ENCODE peak calls at places on chromosomes 7 and 10, in eight cellular contexts. B is GM23338, A is nephron progenitor cell, V is heart right ventricle, C is fibroblast of lung, S is HCT116, T is fibroblast of the aortic adventitia, K is RWPE1. Q is an unnamed sample.

GRCh38 chr7:7564323-7564780 is 2.3 kb upstream of the MIOS start:
- DNase-seq in V (no peak), C (peak; percentile 82), B (no peak), S (peak; percentile 89), K (peak; percentile 74), A (no peak), T (peak; percentile 43), Q (peak; percentile 41)

GRCh38 chr7:117138943-117139690 is 183.7 kb downstream of the WNT2 start:
- DNase-seq in V (no peak), T (no peak), C (no peak), A (no peak), S (no peak), B (peak; percentile 63), K (no peak), Q (no peak)

GRCh38 chr10:128704716-128705115 is 578.5 kb upstream of the MKI67 start:
- DNase-seq in C (no peak), B (no peak), T (no peak), S (no peak), K (no peak), A (no peak), V (no peak), Q (no peak)

GRCh38 chr10:69959911-69960310 is 92.7 kb upstream of the MACROH2A2 start:
- DNase-seq in S (no peak), C (no peak), V (no peak), T (no peak), B (no peak), K (no peak), A (no peak), Q (no peak)

GRCh38 chr7:127239814-127240213 is 12.9 kb downstream of the GRM8 start:
- DNase-seq in C (no peak), V (no peak), S (no peak), B (peak; percentile 65), K (no peak), A (no peak), T (no peak), Q (no peak)

GRCh38 chr7:152735443-152736004 is 24.0 kb upstream of the ACTR3B start:
- DNase-seq in C (no peak), T (no peak), K (no peak), S (no peak), A (no peak), B (no peak), V (no peak), Q (no peak)

GRCh38 chr10:71269301-71270288 is 49.5 kb upstream of the SLC29A3 start:
- DNase-seq in V (peak; percentile 37), B (peak; percentile 92), S (no peak), C (peak; percentile 59), A (peak; percentile 54), K (no peak), T (peak; percentile 73), Q (no peak)

GRCh38 chr7:121882731-121883130 is 9.8 kb downstream of the PTPRZ1 start:
- DNase-seq in B (no peak), C (no peak), A (no peak), S (no peak), K (peak; percentile 38), V (no peak), T (no peak), Q (no peak)

GRCh38 chr10:4291995-4292394 is 507.0 kb upstream of the KLF6 start:
- DNase-seq in A (no peak), S (no peak), V (no peak), B (no peak), K (no peak), C (no peak), T (peak; percentile 19), Q (no peak)

GRCh38 chr10:66242885-66243284 is 683.0 kb upstream of the LRRTM3 start:
- DNase-seq in S (no peak), C (no peak), A (no peak), V (no peak), T (no peak), B (peak; percentile 37), K (no peak), Q (no peak)

GRCh38 chr7:100818366-100818765 is 9.0 kb downstream of the EPHB4 start:
- DNase-seq in B (no peak), K (no peak), A (no peak), V (no peak), S (no peak), T (no peak), C (no peak), Q (no peak)

GRCh38 chr7:68770649-68771048 is 827.6 kb upstream of the AUTS2 start:
- DNase-seq in A (peak; percentile 13), K (no peak), B (no peak), C (no peak), T (no peak), V (peak; percentile 68), S (no peak), Q (no peak)

GRCh38 chr7:54560183-54560582 is 18.0 kb downstream of the VSTM2A start:
- DNase-seq in V (no peak), S (no peak), C (no peak), B (no peak), A (no peak), T (no peak), K (no peak), Q (no peak)

GRCh38 chr7:93427107-93427506 is 147.4 kb downstream of the CALCR start:
- DNase-seq in B (no peak), C (no peak), T (no peak), S (no peak), A (no peak), V (no peak), K (no peak), Q (no peak)
- TF ChIP-seq CTCF in B (no peak), C (no peak), T (no peak), S (no peak), A (no peak), V (no peak), K (no peak), Q (no peak)

GRCh38 chr10:93115661-93116383 is 42.1 kb downstream of the CYP26A1 start:
- DNase-seq in V (peak; percentile 53), C (peak; percentile 20), S (peak; percentile 74), K (peak; percentile 76), T (peak; percentile 63), B (peak; percentile 92), A (peak; percentile 63), Q (peak; percentile 37)
- TF ChIP-seq CTCF in V (peak; percentile 42), C (peak; percentile 42), S (peak; percentile 47), K (peak; percentile 19), T (peak; percentile 77), B (peak; percentile 87), A (no peak), Q (peak; percentile 71)

GRCh38 chr7:47304727-47305719 is 276.9 kb downstream of the TNS3 start:
- DNase-seq in K (no peak), V (no peak), T (no peak), S (no peak), B (no peak), C (no peak), A (no peak), Q (no peak)

GRCh38 chr7:47302560-47302959 is 279.4 kb downstream of the TNS3 start:
- DNase-seq in T (no peak), S (no peak), K (no peak), V (no peak), B (no peak), C (no peak), A (no peak), Q (no peak)

GRCh38 chr7:47301657-47302295 is 280.1 kb downstream of the TNS3 start:
- DNase-seq in T (no peak), C (no peak), V (no peak), A (no peak), K (no peak), S (no peak), B (no peak), Q (no peak)

GRCh38 chr7:47303014-47303694 is 278.8 kb downstream of the TNS3 start:
- DNase-seq in V (no peak), T (no peak), K (no peak), C (no peak), A (no peak), S (no peak), B (no peak), Q (no peak)

GRCh38 chr7:47303695-47304453 is 278.0 kb downstream of the TNS3 start:
- DNase-seq in S (no peak), V (no peak), C (no peak), B (no peak), K (no peak), A (no peak), T (no peak), Q (no peak)
- TF ChIP-seq CTCF in S (no peak), V (no peak), C (no peak), B (no peak), K (no peak), A (no peak), T (no peak), Q (no peak)

GRCh38 chr7:84477786-84478405 is 283.3 kb upstream of the SEMA3A start:
- DNase-seq in A (no peak), C (no peak), V (no peak), B (peak; percentile 18), S (no peak), T (no peak), K (peak; percentile 41), Q (no peak)
- TF ChIP-seq CTCF in A (no peak), C (no peak), V (no peak), B (no peak), S (no peak), T (no peak), K (no peak), Q (no peak)

DNA sequence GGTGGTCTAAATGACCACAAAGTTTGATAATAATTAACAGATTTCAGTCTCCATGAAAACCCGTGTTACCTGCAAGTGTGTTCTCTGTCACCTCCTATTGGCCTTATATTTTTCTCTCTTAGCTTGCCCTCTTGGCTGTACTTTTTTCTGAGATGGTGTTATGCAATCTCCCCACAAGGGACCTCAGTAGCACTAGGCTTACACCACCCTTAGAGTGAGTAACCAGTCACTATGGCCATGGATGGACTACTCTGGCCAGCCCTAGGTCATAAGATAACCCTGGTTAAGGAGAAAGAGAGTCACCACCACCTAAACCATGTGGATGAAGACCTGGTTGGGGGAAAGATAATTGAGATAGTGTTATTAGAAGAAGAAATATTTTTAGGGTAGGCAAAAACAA is 76.8 kb downstream of the NPSR1 start:
- DNase-seq in V (no peak), B (no peak), T (no peak), C (no peak), K (no peak), A (no peak), S (no peak), Q (no peak)
- TF ChIP-seq CTCF in V (no peak), B (peak; percentile 6), T (no peak), C (no peak), K (no peak), A (no peak), S (no peak), Q (no peak)